ENCODE peak calls at places on chromosomes 12 and 14, in four cellular contexts. G is IMR-90, R is left lung, D is fibroblast of pulmonary artery. I is an unnamed sample.

GRCh38 chr12:113246478-113247122 is 25.3 kb downstream of the TPCN1 start:
- DNase-seq in G (peak), R (no peak), D (no peak), I (no peak)

GRCh38 chr12:19322376-19322775 is 116.9 kb upstream of the AEBP2 start:
- DNase-seq in G (no peak), R (no peak), D (no peak), I (no peak)

GRCh38 chr12:112322882-112323547 is 59.2 kb downstream of the HECTD4 start:
- DNase-seq in G (no peak), R (no peak), D (no peak), I (no peak)

GRCh38 chr12:685388-685787 is 22.1 kb upstream of the NINJ2 start:
- DNase-seq in G (peak), R (no peak), D (peak), I (peak)

GRCh38 chr12:1054103-1054838 is 63.2 kb downstream of the ERC1 start:
- DNase-seq in G (no peak), R (no peak), D (peak), I (no peak)

GRCh38 chr14:99521176-99522024 is 40.2 kb downstream of the CCNK start:
- DNase-seq in G (no peak), R (peak), D (no peak), I (no peak)

GRCh38 chr12:49478949-49479664 is 59.7 kb upstream of the KCNH3 start:
- DNase-seq in G (no peak), R (no peak), D (no peak), I (no peak)

GRCh38 chr12:119440961-119441360 is 106.4 kb downstream of the CCDC60 start:
- DNase-seq in G (no peak), R (no peak), D (no peak), I (no peak)

GRCh38 chr12:129911437-129912049 is 7.7 kb upstream of the TMEM132D start:
- DNase-seq in G (no peak), R (no peak), D (peak), I (peak)

GRCh38 chr12:94618995-94619695 is 31.2 kb downstream of the TMCC3 start:
- DNase-seq in G (peak), R (no peak), D (peak), I (no peak)

GRCh38 chr14:91065266-91065665 is 4.8 kb upstream of the RPS6KA5 start:
- DNase-seq in G (no peak), R (no peak), D (no peak), I (no peak)

GRCh38 chr12:6961695-6962284 is 8.7 kb downstream of the PHB2 start:
- DNase-seq in G (peak), R (peak), D (peak), I (peak)
- H3K4me3 ChIP-seq in G (no peak), R (peak), D (peak), I (peak)

DNA sequence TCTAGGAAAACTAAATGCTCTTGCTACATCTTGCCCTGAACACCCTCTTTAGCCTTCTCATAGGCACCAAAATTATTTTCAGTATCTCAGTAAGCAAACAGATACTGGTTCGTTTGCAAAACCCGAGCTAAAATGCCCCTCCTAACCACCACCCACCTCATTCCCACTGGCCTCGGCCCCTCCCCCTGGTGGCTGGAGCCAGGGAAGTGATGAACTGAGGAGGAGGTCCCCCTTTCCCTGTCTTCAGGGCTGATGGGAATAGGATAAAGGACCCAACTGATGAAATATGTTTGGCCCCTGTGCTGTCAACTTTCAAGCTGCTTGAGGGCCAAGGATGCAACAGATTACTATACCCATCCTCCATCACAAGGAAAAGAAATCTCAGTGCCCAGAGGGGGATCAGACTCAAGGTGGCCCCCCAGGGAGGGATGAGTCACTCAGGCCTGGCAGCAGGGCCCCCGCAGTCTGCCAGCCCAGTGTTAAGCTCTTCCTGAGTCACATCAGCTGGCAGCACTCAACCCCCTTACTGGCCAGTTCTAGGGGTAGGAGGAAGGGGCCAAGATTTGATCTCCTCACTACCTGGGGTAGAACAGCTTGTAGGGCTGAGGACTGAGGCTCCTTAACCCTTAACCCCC is 1.7 kb downstream of the ANKRD52 start:
- DNase-seq in G (peak), R (no peak), D (peak), I (no peak)
- TF ChIP-seq CTCF in G (no peak), R (no peak), D (peak), I (no peak)

GRCh38 chr14:54676822-54677708 is 110.1 kb downstream of the SAMD4A start:
- DNase-seq in G (peak), R (no peak), D (peak), I (no peak)
- H3K4me3 ChIP-seq in G (peak), R (no peak), D (peak), I (no peak)

DNA sequence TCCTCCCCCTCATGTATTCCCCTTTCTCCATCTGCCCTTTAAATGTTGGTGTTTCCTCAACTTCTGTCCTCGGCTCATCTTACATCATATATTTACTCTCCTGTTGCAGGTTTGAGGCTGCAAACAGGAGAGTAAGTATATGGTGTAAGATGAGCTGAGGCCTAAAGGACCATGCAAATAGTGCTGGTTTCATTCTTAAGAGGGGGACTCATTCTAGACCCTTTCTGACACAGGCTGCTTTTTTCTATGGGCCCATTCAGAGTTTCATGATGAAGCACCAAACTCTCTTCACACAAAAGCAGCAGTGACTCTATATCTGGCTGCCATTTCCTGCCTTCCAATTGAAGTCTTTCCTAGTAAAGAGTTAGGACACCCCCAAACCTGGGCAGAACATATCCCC is 218.5 kb downstream of the PHLDA1 start:
- DNase-seq in G (no peak), R (no peak), D (no peak), I (peak)
- TF ChIP-seq CTCF in G (no peak), R (no peak), D (no peak), I (no peak)

DNA sequence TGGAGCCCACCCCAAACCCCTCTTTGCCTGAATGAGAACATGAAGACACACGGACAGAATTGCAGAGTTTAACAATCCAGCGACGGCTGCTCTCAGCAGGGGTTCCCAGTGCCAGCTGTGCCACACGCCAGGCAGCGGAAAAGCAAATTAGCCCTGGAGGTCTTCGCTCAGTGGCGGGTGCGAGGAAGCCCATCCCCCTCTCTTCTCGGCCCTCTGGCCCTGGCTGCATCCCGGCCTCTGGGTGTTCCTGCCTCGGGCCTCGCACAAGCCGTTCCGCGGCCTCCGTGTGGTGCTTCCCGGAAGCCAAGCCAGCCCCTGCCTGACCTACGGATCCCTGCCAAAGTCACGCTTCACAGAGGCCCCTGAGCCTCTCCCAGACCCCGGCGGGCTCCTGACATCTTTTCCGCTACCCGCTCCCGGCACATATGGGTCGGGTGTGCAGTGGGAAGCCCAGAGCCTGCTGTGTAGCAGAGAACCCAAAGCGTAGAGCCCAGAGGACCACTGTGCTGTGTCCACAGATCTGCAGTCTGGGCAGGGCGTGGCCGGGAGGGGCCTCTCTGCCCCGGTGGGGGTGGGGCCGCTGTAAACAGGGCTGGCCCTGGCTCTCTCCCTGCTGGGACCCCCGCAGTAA is 70.7 kb upstream of the GALNT9 start:
- DNase-seq in G (no peak), R (peak), D (no peak), I (no peak)
- H3K4me3 ChIP-seq in G (no peak), R (no peak), D (no peak), I (no peak)

GRCh38 chr14:49139593-49139992 is 446.6 kb downstream of the RPS29 start:
- DNase-seq in G (no peak), R (no peak), D (no peak), I (no peak)

GRCh38 chr14:49134940-49135339 is 451.2 kb downstream of the RPS29 start:
- DNase-seq in G (no peak), R (no peak), D (no peak), I (no peak)
- TF ChIP-seq CTCF in G (no peak), R (no peak), D (no peak), I (no peak)

DNA sequence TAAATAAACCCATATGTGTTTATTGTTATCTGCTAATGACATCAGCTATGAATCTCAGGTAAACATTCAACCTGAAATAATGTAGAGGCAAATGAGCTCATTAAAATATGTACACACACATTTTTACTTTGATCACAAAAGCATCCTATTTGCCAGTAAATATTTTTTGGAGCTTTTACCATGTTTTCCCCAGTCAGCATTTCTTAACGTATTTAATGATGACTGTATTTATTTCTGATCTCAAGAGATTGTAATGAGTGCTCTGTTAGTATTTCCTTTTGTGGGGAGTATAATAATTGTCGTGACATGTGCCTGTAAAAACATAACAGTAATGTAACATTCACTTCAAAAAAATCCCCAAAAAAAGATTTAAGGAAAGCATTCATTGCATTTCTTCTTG is 52.1 kb downstream of the FRMD6 start:
- DNase-seq in G (no peak), R (no peak), D (no peak), I (no peak)
- H3K4me3 ChIP-seq in G (no peak), R (no peak), D (no peak), I (no peak)

GRCh38 chr12:26523708-26524150 is 309.3 kb downstream of the ITPR2 start:
- DNase-seq in G (peak), R (peak), D (peak), I (no peak)
- TF ChIP-seq CTCF in G (no peak), R (no peak), D (no peak), I (no peak)

GRCh38 chr12:28890664-28891063 is 258.4 kb upstream of the FAR2 start:
- DNase-seq in G (no peak), R (no peak), D (no peak), I (no peak)

GRCh38 chr12:28887591-28887990 is 261.5 kb upstream of the FAR2 start:
- DNase-seq in G (no peak), R (no peak), D (no peak), I (no peak)

GRCh38 chr12:28893365-28893764 is 255.7 kb upstream of the FAR2 start:
- DNase-seq in G (peak), R (no peak), D (peak), I (no peak)
- H3K4me3 ChIP-seq in G (no peak), R (no peak), D (no peak), I (no peak)

GRCh38 chr14:93792391-93792790 is 4.1 kb upstream of the PRIMA1 start:
- DNase-seq in G (no peak), R (no peak), D (no peak), I (no peak)
- TF ChIP-seq CTCF in G (no peak), R (no peak), D (no peak), I (no peak)